ENCODE peak calls at places on chromosome 12, in five cellular contexts. V is islet precursor cell, F is AML-193, E is HEK293T, U is NCI-H460. H is an unnamed sample.

GRCh38 chr12:57133013-57133569 is 4.8 kb downstream of the LRP1 start:
- DNase-seq in V (peak), F (no peak), E (no peak), U (no peak), H (no peak)

GRCh38 chr12:75977952-75978671 is 53.5 kb downstream of the PHLDA1 start:
- DNase-seq in V (peak), F (peak), E (peak), U (peak), H (peak)

GRCh38 chr12:25308761-25309160 is 58.0 kb upstream of the KRAS start:
- DNase-seq in V (no peak), F (no peak), E (no peak), U (no peak), H (no peak)

GRCh38 chr12:71849109-71849851 is 9.7 kb downstream of the TBC1D15 start:
- DNase-seq in V (no peak), F (no peak), E (no peak), U (no peak), H (no peak)

GRCh38 chr12:68565391-68565903 is 45.3 kb upstream of the RAP1B start:
- DNase-seq in V (no peak), F (no peak), E (peak), U (no peak), H (no peak)

GRCh38 chr12:116539905-116540482 is 19.2 kb upstream of the MAP1LC3B2 start:
- DNase-seq in V (peak), F (no peak), E (no peak), U (no peak), H (peak)

GRCh38 chr12:121079736-121080272 is 40.8 kb upstream of the OASL start:
- DNase-seq in V (peak), F (no peak), E (no peak), U (no peak), H (no peak)

GRCh38 chr12:14858513-14858912 is 15.2 kb upstream of the ART4 start:
- DNase-seq in V (no peak), F (no peak), E (no peak), U (no peak), H (no peak)

GRCh38 chr12:21451529-21451928 is 14.1 kb downstream of the PYROXD1 start:
- DNase-seq in V (no peak), F (no peak), E (no peak), U (no peak), H (no peak)

GRCh38 chr12:30977124-30977523 is 50.6 kb downstream of the TSPAN11 start:
- DNase-seq in V (no peak), F (no peak), E (no peak), U (no peak), H (no peak)

GRCh38 chr12:76878045-76878898 is 547 bp downstream of the CSRP2 start:
- DNase-seq in V (peak), F (no peak), E (peak), U (no peak), H (peak)

GRCh38 chr12:109131522-109132050 is 15.2 kb downstream of the ACACB start:
- DNase-seq in V (peak), F (no peak), E (no peak), U (no peak), H (peak)

GRCh38 chr12:122894173-122895121 is 1.5 kb downstream of the VPS37B start:
- DNase-seq in V (no peak), F (no peak), E (no peak), U (no peak), H (peak)

GRCh38 chr12:15963271-15963670 is 52.1 kb downstream of the DERA start:
- DNase-seq in V (no peak), F (no peak), E (no peak), U (no peak), H (no peak)

GRCh38 chr12:64912501-64912900 is 88.1 kb downstream of the TBC1D30 start:
- DNase-seq in V (no peak), F (no peak), E (no peak), U (no peak), H (no peak)

GRCh38 chr12:20438307-20438779 is 70.0 kb downstream of the PDE3A start:
- DNase-seq in V (no peak), F (no peak), E (no peak), U (no peak), H (no peak)

GRCh38 chr12:20832911-20833310 is 22.4 kb downstream of the SLCO1B3 start:
- DNase-seq in V (no peak), F (no peak), E (no peak), U (no peak), H (no peak)

GRCh38 chr12:91098942-91099341 is 12.4 kb downstream of the LUM start:
- DNase-seq in V (peak), F (no peak), E (peak), U (no peak), H (no peak)

GRCh38 chr12:104605685-104606084 is 148.9 kb downstream of the CHST11 start:
- DNase-seq in V (peak), F (no peak), E (no peak), U (no peak), H (no peak)

GRCh38 chr12:24724765-24725307 is 224.1 kb downstream of the BCAT1 start:
- DNase-seq in V (no peak), F (no peak), E (no peak), U (no peak), H (no peak)

GRCh38 chr12:123119808-123120207 is 31.1 kb downstream of the PITPNM2 start:
- DNase-seq in V (no peak), F (no peak), E (no peak), U (no peak), H (peak)

GRCh38 chr12:93087836-93088610 is 158.9 kb upstream of the EEA1 start:
- DNase-seq in V (no peak), F (no peak), E (no peak), U (no peak), H (no peak)